ENCODE peak calls at places on chromosome 13, in five cellular contexts. A, U, H, X and V are unnamed samples.

GRCh38 chr13:29993196-29993595 is 142.8 kb upstream of the UBL3 start:
- DNase-seq in X (no peak), A (no peak), H (no peak), U (no peak), V (no peak)

GRCh38 chr13:29458419-29458818 is 137.1 kb downstream of the SLC7A1 start:
- DNase-seq in U (no peak), H (no peak), A (no peak), X (no peak), V (no peak)

GRCh38 chr13:44013666-44014291 is 134.1 kb downstream of the LACC1 start:
- DNase-seq in A (no peak), H (no peak), U (no peak), X (no peak), V (no peak)

GRCh38 chr13:84405286-84405685 is 523.0 kb upstream of the SLITRK1 start:
- DNase-seq in U (no peak), H (no peak), A (no peak), X (no peak), V (no peak)

GRCh38 chr13:32134241-32134801 is 102.7 kb downstream of the FRY start:
- DNase-seq in X (no peak), H (no peak), A (no peak), U (no peak), V (no peak)

GRCh38 chr13:24176351-24177101 is 16.0 kb downstream of the SPATA13 start:
- DNase-seq in U (no peak), H (no peak), A (no peak), X (no peak), V (no peak)

GRCh38 chr13:41740479-41740878 is 220.4 kb downstream of the VWA8 start:
- DNase-seq in U (no peak), X (no peak), A (no peak), H (no peak), V (no peak)

GRCh38 chr13:90281709-90282108 is 1065.8 kb upstream of the MIR17HG start:
- DNase-seq in A (no peak), U (no peak), X (no peak), H (no peak), V (no peak)

GRCh38 chr13:32496574-32497160 is 41.9 kb downstream of the N4BP2L2 start:
- DNase-seq in A (no peak), H (no peak), X (no peak), U (no peak), V (no peak)

GRCh38 chr13:26022538-26023292 is 29.1 kb downstream of the SHISA2 start:
- DNase-seq in A (no peak), X (no peak), H (peak), U (no peak), V (no peak)

GRCh38 chr13:94704347-94705080 is 7.8 kb downstream of the SOX21 start:
- DNase-seq in A (no peak), X (no peak), H (no peak), U (no peak), V (no peak)

GRCh38 chr13:30431269-30431950 is 9.1 kb downstream of the UBE2L5 start:
- DNase-seq in H (no peak), A (no peak), U (no peak), X (no peak), V (peak)

GRCh38 chr13:104006625-104007061 is 940.4 kb upstream of the SLC10A2 start:
- DNase-seq in A (no peak), H (no peak), U (no peak), X (no peak), V (no peak)

GRCh38 chr13:40477623-40478608 is 188.5 kb downstream of the FOXO1 start:
- DNase-seq in U (no peak), X (peak), A (no peak), H (no peak), V (no peak)

GRCh38 chr13:108214511-108215383 is 589 bp downstream of the LIG4 start:
- DNase-seq in H (no peak), U (no peak), A (peak), X (peak), V (no peak)

GRCh38 chr13:108223850-108224503 is 5.8 kb downstream of the ABHD13 start:
- DNase-seq in U (no peak), H (no peak), A (no peak), X (no peak), V (no peak)

GRCh38 chr13:108218044-108218974 is at the start of gene ABHD13:
- DNase-seq in H (peak), A (peak), U (peak), X (peak), V (peak)

GRCh38 chr13:108215428-108215827 is at the start of gene LIG4:
- DNase-seq in U (peak), H (peak), X (peak), A (peak), V (peak)

GRCh38 chr13:108220042-108220441 is 1.9 kb downstream of the ABHD13 start:
- DNase-seq in H (peak), A (no peak), X (no peak), U (no peak), V (no peak)
- TF ChIP-seq CTCF in H (no peak), A (no peak), X (no peak), U (no peak), V (no peak)

GRCh38 chr13:66200555-66200954 is 1029.6 kb downstream of the PCDH9 start:
- DNase-seq in H (no peak), X (no peak), A (no peak), U (no peak), V (no peak)
- TF ChIP-seq CTCF in H (no peak), X (no peak), A (no peak), U (no peak), V (no peak)

GRCh38 chr13:69324109-69324886 is 783.3 kb upstream of the ATXN8OS start:
- DNase-seq in H (no peak), U (no peak), X (no peak), A (no peak), V (no peak)
- TF ChIP-seq CTCF in H (no peak), U (no peak), X (no peak), A (no peak), V (peak)

GRCh38 chr13:51728972-51729371 is 75.0 kb downstream of the DHRS12 start:
- DNase-seq in U (no peak), H (no peak), X (no peak), A (no peak), V (no peak)

GRCh38 chr13:51729853-51730553 is 74.0 kb downstream of the DHRS12 start:
- DNase-seq in X (no peak), H (no peak), U (no peak), A (no peak), V (no peak)

GRCh38 chr13:51733656-51734334 is 70.2 kb downstream of the DHRS12 start:
- DNase-seq in H (no peak), X (no peak), A (no peak), U (no peak), V (no peak)

GRCh38 chr13:51730927-51731326 is 73.0 kb downstream of the DHRS12 start:
- DNase-seq in A (no peak), U (no peak), H (no peak), X (no peak), V (no peak)

DNA sequence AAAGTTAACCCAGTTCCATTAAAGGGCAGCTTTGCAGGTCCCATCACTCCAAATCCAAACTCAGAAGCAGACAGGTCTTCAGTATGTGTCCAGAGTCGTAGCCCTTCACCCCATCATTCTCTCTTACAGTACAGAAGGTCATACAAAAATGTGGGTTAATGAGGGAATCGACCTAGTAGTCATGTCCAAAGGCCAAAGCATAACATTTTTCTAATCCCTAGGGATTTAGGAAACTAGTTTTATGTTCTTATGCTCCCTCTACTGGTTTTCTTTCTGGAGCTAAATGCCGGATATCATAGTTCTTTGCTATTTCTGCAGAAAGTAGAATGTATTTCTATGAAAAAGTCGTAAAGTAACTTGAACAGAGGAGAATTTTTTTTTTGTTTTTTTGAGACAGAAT is 72.2 kb downstream of the DHRS12 start:
- DNase-seq in H (no peak), X (no peak), U (no peak), A (no peak), V (no peak)
- TF ChIP-seq CTCF in H (no peak), X (no peak), U (no peak), A (no peak), V (no peak)

GRCh38 chr13:47226516-47226915 is 329.7 kb upstream of the HTR2A start:
- DNase-seq in H (no peak), U (no peak), A (no peak), X (no peak), V (no peak)

GRCh38 chr13:47216176-47216822 is 319.4 kb upstream of the HTR2A start:
- DNase-seq in A (no peak), H (no peak), U (no peak), X (no peak), V (peak)

GRCh38 chr13:47218611-47219010 is 321.8 kb upstream of the HTR2A start:
- DNase-seq in A (no peak), U (no peak), H (no peak), X (no peak), V (no peak)

GRCh38 chr13:47215741-47216140 is 318.9 kb upstream of the HTR2A start:
- DNase-seq in H (no peak), A (no peak), U (no peak), X (no peak), V (no peak)

GRCh38 chr13:47220453-47221150 is 323.7 kb upstream of the HTR2A start:
- DNase-seq in X (no peak), H (no peak), A (no peak), U (no peak), V (no peak)
- TF ChIP-seq CTCF in X (no peak), H (no peak), A (no peak), U (no peak), V (no peak)

GRCh38 chr13:77719128-77719527 is 21.6 kb downstream of the SLAIN1 start:
- DNase-seq in X (no peak), A (no peak), U (no peak), H (no peak), V (no peak)

GRCh38 chr13:77717508-77717907 is 20.0 kb downstream of the SLAIN1 start:
- DNase-seq in H (no peak), A (no peak), X (no peak), U (no peak), V (no peak)

GRCh38 chr13:77715233-77715891 is 17.9 kb downstream of the SLAIN1 start:
- DNase-seq in A (no peak), U (no peak), H (no peak), X (no peak), V (no peak)

DNA sequence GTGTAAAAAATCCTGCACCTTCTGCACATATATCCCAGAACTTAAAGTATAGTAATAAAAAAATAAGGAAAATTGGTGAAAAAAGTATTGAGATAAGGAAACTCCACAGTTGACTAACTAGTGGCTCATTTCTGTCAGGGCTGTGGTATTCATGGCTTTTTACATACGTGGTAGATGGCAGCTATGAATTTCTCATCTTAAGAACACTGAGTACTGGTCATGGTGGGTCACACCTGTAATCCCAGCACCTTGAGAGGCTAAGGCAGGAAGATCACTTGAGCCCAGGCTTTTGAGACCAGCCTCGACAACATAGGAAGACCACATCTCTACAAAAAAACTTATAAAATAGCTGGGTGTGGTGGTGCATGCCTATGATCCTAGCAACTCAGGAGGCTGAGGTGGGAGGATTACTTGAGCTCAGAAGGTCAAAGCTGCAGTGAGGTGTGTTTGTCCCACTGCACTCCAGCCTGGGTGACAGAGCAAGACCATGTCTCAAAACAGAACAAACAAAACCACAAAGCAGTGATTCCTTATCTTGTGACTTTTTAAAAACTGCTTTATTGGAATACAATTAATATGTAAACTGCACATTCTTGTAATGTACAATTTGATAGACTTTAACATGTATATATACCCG is 16.8 kb downstream of the SLAIN1 start:
- DNase-seq in H (no peak), X (no peak), U (no peak), A (no peak), V (no peak)
- TF ChIP-seq CTCF in H (no peak), X (no peak), U (no peak), A (no peak), V (no peak)

GRCh38 chr13:19864339-19865309 is 1.2 kb upstream of the ZMYM5 start:
- DNase-seq in X (peak), U (peak), A (peak), H (peak), V (peak)
- TF ChIP-seq CTCF in X (peak), U (peak), A (peak), H (peak), V (peak)